ENCODE peak calls at places on chromosome 7, in seven cellular contexts. E is nucleus accumbens; R is stimulated activated CD4-positive, alpha-beta T cell treated with anti-CD3 and anti-CD28 coated beads, Interleukin-1b, Interleukin-23, amount 100 ng/mL, for 48 hours; F is HT1080; P is RPMI7951; T is A549; U is epithelial cell of esophagus. J is an unnamed sample.
A peak's percentile ranks its signal among the peaks of the same experiment; 100 is the strongest.

GRCh38 chr7:87219545-87220025 is at the start of gene TMEM243:
- DNase-seq in U (peak; percentile 68), R (peak; percentile 84), P (peak; percentile 72), T (peak; percentile 53), F (peak; percentile 71), E (no peak), J (no peak)

GRCh38 chr7:120052884-120053382 is 220.0 kb upstream of the KCND2 start:
- DNase-seq in P (peak; percentile 96), F (peak; percentile 19), R (no peak), T (no peak), U (peak; percentile 99), E (no peak), J (peak; percentile 59)

GRCh38 chr7:158389514-158390425 is 197.9 kb downstream of the PTPRN2 start:
- DNase-seq in U (no peak), T (no peak), P (no peak), E (no peak), R (no peak), F (no peak), J (no peak)

GRCh38 chr7:110693348-110693747 is 397.6 kb upstream of the LRRN3 start:
- DNase-seq in T (no peak), U (no peak), F (no peak), P (no peak), E (no peak), R (no peak), J (no peak)

GRCh38 chr7:86643478-86644281 is at the start of gene GRM3:
- DNase-seq in P (no peak), R (no peak), T (peak; percentile 2), U (no peak), F (peak; percentile 32), E (peak; percentile 41), J (no peak)

GRCh38 chr7:6243168-6243567 is 29.3 kb downstream of the CYTH3 start:
- DNase-seq in U (no peak), T (no peak), R (no peak), F (no peak), E (no peak), P (no peak), J (no peak)

GRCh38 chr7:100824499-100825214 is 2.7 kb downstream of the EPHB4 start:
- DNase-seq in T (no peak), U (no peak), R (no peak), P (no peak), F (no peak), E (no peak), J (no peak)

GRCh38 chr7:37987732-37988131 is 67.3 kb downstream of the EPDR1 start:
- DNase-seq in P (peak; percentile 23), T (no peak), U (peak; percentile 68), F (peak; percentile 17), R (no peak), E (no peak), J (peak; percentile 64)

GRCh38 chr7:150383710-150384397 is 4.7 kb downstream of the ZNF775 start:
- DNase-seq in F (no peak), R (no peak), U (no peak), P (peak; percentile 44), E (peak; percentile 63), T (no peak), J (no peak)

GRCh38 chr7:16026253-16027020 is 340.0 kb upstream of the MEOX2 start:
- DNase-seq in R (no peak), T (no peak), U (peak; percentile 8), P (no peak), F (peak; percentile 11), E (no peak), J (no peak)

GRCh38 chr7:142420554-142421362 is 162.9 kb upstream of the PRSS58 start:
- DNase-seq in E (no peak), R (no peak), P (peak; percentile 77), T (peak; percentile 8), U (peak; percentile 29), F (peak; percentile 58), J (no peak)

GRCh38 chr7:47488969-47489342 is 93.0 kb downstream of the TNS3 start:
- DNase-seq in T (no peak), E (no peak), R (no peak), P (peak; percentile 82), F (no peak), U (no peak), J (no peak)

GRCh38 chr7:18541189-18541870 is 45.8 kb downstream of the HDAC9 start:
- DNase-seq in P (peak; percentile 66), E (no peak), T (no peak), F (no peak), U (no peak), R (no peak), J (no peak)

GRCh38 chr7:130356760-130357611 is 12.4 kb downstream of the CPA5 start:
- DNase-seq in U (peak; percentile 97), E (no peak), T (peak; percentile 56), F (peak; percentile 82), P (peak; percentile 96), R (no peak), J (peak; percentile 74)

GRCh38 chr7:99209781-99210180 is 1.9 kb upstream of the KPNA7 start:
- DNase-seq in R (no peak), P (no peak), U (no peak), F (no peak), T (no peak), E (no peak), J (no peak)

GRCh38 chr7:89605362-89605761 is 548.9 kb upstream of the STEAP1 start:
- DNase-seq in F (no peak), P (no peak), E (no peak), T (no peak), R (no peak), U (no peak), J (no peak)

GRCh38 chr7:151351967-151352366 is 10.4 kb downstream of the NUB1 start:
- DNase-seq in F (no peak), T (no peak), U (no peak), R (peak; percentile 56), P (no peak), E (no peak), J (no peak)

GRCh38 chr7:133629696-133630095 is 376.8 kb downstream of the EXOC4 start:
- DNase-seq in P (no peak), F (no peak), R (no peak), E (no peak), T (no peak), U (no peak), J (no peak)

GRCh38 chr7:50209461-50210161 is 94.9 kb upstream of the IKZF1 start:
- DNase-seq in P (no peak), T (no peak), U (no peak), R (peak; percentile 68), F (no peak), E (no peak), J (no peak)

GRCh38 chr7:77757589-77757988 is 40.6 kb downstream of the TMEM60 start:
- DNase-seq in R (no peak), E (no peak), F (no peak), U (no peak), P (no peak), T (no peak), J (no peak)

J was measured in epithelial cell of prostate.